ENCODE peak calls at places on chromosomes 3 and 15, in five cellular contexts. F, G, T, Y and V are unnamed samples. For H3K4me1, the result is how much of the 10 kb centered on the place peaks cover.

GRCh38 chr3:111605016-111605415 is 9.9 kb upstream of the ZBED2 start:
- DNase-seq in F (no peak), Y (no peak), T (no peak), G (no peak), V (no peak)

GRCh38 chr15:101307048-101307896 is 12.2 kb upstream of the SNRPA1 start:
- DNase-seq in Y (no peak), T (no peak), F (no peak), G (peak), V (no peak)

GRCh38 chr3:149579161-149579560 is 78.7 kb downstream of the WWTR1 start:
- DNase-seq in T (no peak), Y (no peak), F (no peak), G (no peak), V (no peak)

GRCh38 chr3:174202561-174202960 is 656.6 kb upstream of the NAALADL2 start:
- DNase-seq in T (no peak), G (no peak), Y (no peak), F (no peak), V (no peak)

GRCh38 chr3:155110996-155111901 is 31.1 kb downstream of the MME start:
- DNase-seq in T (no peak), G (no peak), Y (peak), F (no peak), V (no peak)

GRCh38 chr15:69462030-69462492 is 9.4 kb downstream of the RPLP1 start:
- DNase-seq in F (peak), G (peak), Y (no peak), T (no peak), V (peak)

GRCh38 chr3:128483657-128484403 is 9.2 kb downstream of the GATA2 start:
- DNase-seq in T (no peak), Y (no peak), G (no peak), F (no peak), V (no peak)

GRCh38 chr15:39118510-39118909 is 462.4 kb upstream of the THBS1 start:
- DNase-seq in T (no peak), Y (no peak), G (no peak), F (no peak), V (no peak)

GRCh38 chr15:98121514-98121913 is 161.0 kb downstream of the ARRDC4 start:
- DNase-seq in F (no peak), Y (no peak), T (no peak), G (no peak), V (no peak)

GRCh38 chr3:150411106-150411460 is 3.0 kb downstream of the TSC22D2 start:
- DNase-seq in F (no peak), T (no peak), G (no peak), Y (no peak), V (no peak)

GRCh38 chr3:106168941-106169340 is 300.1 kb upstream of the CBLB start:
- DNase-seq in Y (no peak), G (no peak), T (no peak), F (no peak), V (no peak)

GRCh38 chr15:53218996-53219580 is 429.0 kb upstream of the ONECUT1 start:
- DNase-seq in G (no peak), T (peak), F (no peak), Y (no peak), V (no peak)

GRCh38 chr3:128285925-128286275 is 132.6 kb downstream of the EEFSEC start:
- DNase-seq in Y (no peak), G (no peak), F (no peak), T (no peak), V (no peak)

GRCh38 chr3:64398431-64398830 is 173.2 kb upstream of the PRICKLE2 start:
- DNase-seq in F (no peak), T (no peak), G (no peak), Y (no peak), V (no peak)

GRCh38 chr3:157786618-157787017 is 283.4 kb upstream of the VEPH1 start:
- DNase-seq in Y (no peak), T (no peak), F (no peak), G (no peak), V (no peak)

GRCh38 chr3:101868534-101869464 is 19.5 kb downstream of the NFKBIZ start:
- DNase-seq in Y (no peak), G (no peak), F (peak), T (no peak), V (peak)

GRCh38 chr3:49673715-49674490 is at the start of gene APEH:
- DNase-seq in F (peak), T (peak), Y (peak), G (peak), V (peak)

GRCh38 chr3:157948605-157949383 is 157.4 kb downstream of the SHOX2 start:
- DNase-seq in T (no peak), F (no peak), Y (no peak), G (no peak), V (no peak)

GRCh38 chr3:175679582-175679981 is 820.4 kb downstream of the NAALADL2 start:
- DNase-seq in G (no peak), F (no peak), T (no peak), Y (no peak), V (no peak)

GRCh38 chr3:88168171-88168570 is 18.4 kb downstream of the C3orf38 start:
- DNase-seq in T (no peak), F (no peak), Y (no peak), G (no peak), V (no peak)

GRCh38 chr15:101193063-101193712 is 58.7 kb downstream of the CHSY1 start:
- DNase-seq in T (no peak), F (peak), G (no peak), Y (no peak), V (no peak)

GRCh38 chr3:172218350-172219323 is 179.3 kb downstream of the FNDC3B start:
- DNase-seq in Y (no peak), F (no peak), G (no peak), T (no peak), V (no peak)

GRCh38 chr15:90044916-90045371 is 43.8 kb downstream of the ZNF710 start:
- DNase-seq in T (no peak), G (no peak), F (no peak), Y (peak), V (no peak)

GRCh38 chr3:105527538-105527937 is 160.8 kb downstream of the ALCAM start:
- DNase-seq in G (no peak), T (no peak), Y (no peak), F (no peak), V (no peak)

GRCh38 chr3:172313671-172314070 is 134.6 kb downstream of the GHSR start:
- DNase-seq in T (no peak), G (no peak), Y (no peak), F (no peak), V (no peak)

GRCh38 chr3:160921020-160921635 is 165.1 kb downstream of the PPM1L start:
- DNase-seq in G (peak), F (no peak), Y (peak), T (no peak), V (no peak)

GRCh38 chr3:179513867-179514266 is 48.9 kb upstream of the ACTL6A start:
- DNase-seq in F (no peak), Y (no peak), T (peak), G (no peak), V (no peak)

GRCh38 chr3:135982922-135983581 is 17.5 kb downstream of the PPP2R3A start:
- DNase-seq in T (no peak), F (no peak), Y (no peak), G (no peak), V (no peak)

GRCh38 chr3:116443096-116443793 is 2.0 kb downstream of the LSAMP start:
- DNase-seq in F (no peak), G (no peak), Y (no peak), T (no peak), V (no peak)

GRCh38 chr15:96732704-96733103 is 402.2 kb downstream of the NR2F2 start:
- DNase-seq in G (no peak), T (no peak), F (no peak), Y (no peak), V (no peak)

GRCh38 chr3:25306066-25306465 is 122.0 kb upstream of the RARB start:
- DNase-seq in F (no peak), T (no peak), G (no peak), Y (no peak), V (no peak)

GRCh38 chr15:81327526-81327925 is 3.6 kb upstream of the STARD5 start:
- DNase-seq in Y (no peak), G (no peak), F (no peak), T (no peak), V (no peak)

GRCh38 chr3:46960801-46961200 is 15.7 kb downstream of the CCDC12 start:
- DNase-seq in F (no peak), Y (no peak), G (no peak), T (no peak), V (no peak)

GRCh38 chr3:20254268-20255117 is 68.5 kb upstream of the SGO1 start:
- DNase-seq in F (no peak), G (no peak), T (no peak), Y (no peak), V (no peak)

GRCh38 chr15:69164807-69165636 is 4.6 kb downstream of the GLCE start:
- DNase-seq in T (no peak), Y (no peak), G (no peak), F (no peak), V (no peak)

GRCh38 chr3:84772841-84773240 is 185.9 kb upstream of the CADM2 start:
- DNase-seq in Y (no peak), F (no peak), T (no peak), G (no peak), V (no peak)

GRCh38 chr15:35289029-35289617 is 204.0 kb upstream of the NANOGP8 start:
- DNase-seq in G (no peak), T (no peak), F (no peak), Y (peak), V (no peak)

GRCh38 chr15:56353740-56354139 is 11.5 kb upstream of the TEX9 start:
- DNase-seq in G (no peak), F (no peak), T (no peak), Y (no peak), V (no peak)

DNA sequence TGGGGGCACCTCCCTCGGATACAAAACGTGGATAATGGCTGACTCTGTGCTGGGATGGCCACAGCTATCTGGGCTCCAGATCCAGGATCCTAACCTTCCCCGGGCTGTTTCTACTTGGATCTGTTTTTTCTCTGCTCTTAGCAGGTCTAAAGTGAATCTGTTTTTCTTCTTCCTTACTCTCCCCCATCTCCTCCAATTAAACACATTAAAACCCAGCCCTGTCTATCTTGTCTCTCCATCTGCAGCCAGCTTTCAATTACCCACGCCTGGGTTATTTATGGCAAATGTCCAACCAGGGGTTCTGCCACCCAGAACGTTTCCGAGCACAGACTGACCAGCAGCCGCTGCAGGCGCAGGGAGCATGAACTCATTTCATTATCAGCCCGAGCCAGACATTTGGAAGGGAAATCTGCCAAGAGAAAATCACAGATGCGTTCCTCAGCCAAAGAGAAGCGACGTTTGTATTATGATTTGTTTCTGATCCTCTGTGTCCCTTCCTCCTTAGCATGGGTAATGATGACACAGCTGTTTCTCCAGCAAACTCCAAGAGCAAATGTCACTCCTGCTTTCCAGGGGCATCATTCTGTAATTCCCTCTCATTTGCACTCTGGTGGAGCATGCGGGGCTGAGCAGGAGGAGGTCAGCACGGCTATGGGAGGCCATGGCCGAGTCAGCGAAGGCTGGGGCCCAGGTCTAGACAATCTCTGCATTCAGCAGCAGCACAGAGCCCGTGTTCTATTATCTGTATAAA is 42.0 kb downstream of the UMPS start:
- DNase-seq in T (no peak), G (peak), Y (no peak), F (peak), V (no peak)
- H3K4me3 ChIP-seq in T (no peak), G (no peak), Y (no peak), F (no peak), V (no peak)

GRCh38 chr3:147404800-147405551 is 1.4 kb downstream of the ZIC4 start:
- DNase-seq in F (no peak), Y (no peak), G (peak), T (peak), V (no peak)

GRCh38 chr3:147404000-147404799 is 2.1 kb downstream of the ZIC4 start:
- DNase-seq in G (no peak), Y (no peak), F (no peak), T (no peak), V (no peak)

GRCh38 chr3:147407107-147407494 is 758 bp upstream of the ZIC4 start:
- DNase-seq in Y (no peak), G (peak), T (peak), F (no peak), V (no peak)

GRCh38 chr3:147406255-147407023 is at the start of gene ZIC4:
- DNase-seq in T (no peak), F (no peak), Y (no peak), G (peak), V (no peak)

DNA sequence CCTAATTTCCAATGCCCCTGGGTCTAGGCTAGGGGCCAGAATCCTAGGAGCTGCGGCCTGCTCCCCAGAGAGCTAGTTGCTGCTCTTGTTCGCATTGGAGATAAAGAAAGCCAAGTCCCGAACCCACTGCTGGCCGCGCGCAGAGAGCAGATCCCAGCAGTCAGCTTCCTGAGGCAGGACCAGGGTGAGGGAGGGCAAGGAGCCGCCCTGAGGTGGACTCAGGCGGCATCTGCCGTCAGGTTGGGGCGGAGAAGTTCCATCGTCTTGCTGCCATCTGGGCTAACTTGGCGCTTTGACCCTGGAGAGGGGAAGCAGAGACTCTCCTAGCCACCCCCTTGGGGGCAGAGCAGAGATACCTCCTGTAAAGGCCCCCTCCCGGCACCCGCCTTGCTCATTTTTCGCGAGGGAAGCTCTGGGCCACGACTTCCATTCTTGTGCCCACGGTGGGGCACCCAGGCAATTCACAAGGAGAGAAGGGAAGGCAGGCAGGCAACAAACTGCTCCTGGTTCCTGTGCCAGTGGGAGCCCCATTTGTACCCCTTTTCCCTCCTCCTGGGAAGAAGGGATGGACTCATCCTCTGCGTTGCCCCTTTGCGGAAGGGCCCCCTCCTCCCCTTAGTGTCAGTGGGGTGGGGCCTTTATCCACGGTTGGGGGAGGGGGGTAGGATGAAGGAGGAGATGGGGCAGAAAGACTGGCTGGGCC is 640 bp downstream of the ZIC4 start:
- DNase-seq in F (no peak), G (peak), Y (no peak), T (peak), V (no peak)
- H3K4me1 ChIP-seq in F (under half), G (under half), Y (under half), T (under half), V (under half)

DNA sequence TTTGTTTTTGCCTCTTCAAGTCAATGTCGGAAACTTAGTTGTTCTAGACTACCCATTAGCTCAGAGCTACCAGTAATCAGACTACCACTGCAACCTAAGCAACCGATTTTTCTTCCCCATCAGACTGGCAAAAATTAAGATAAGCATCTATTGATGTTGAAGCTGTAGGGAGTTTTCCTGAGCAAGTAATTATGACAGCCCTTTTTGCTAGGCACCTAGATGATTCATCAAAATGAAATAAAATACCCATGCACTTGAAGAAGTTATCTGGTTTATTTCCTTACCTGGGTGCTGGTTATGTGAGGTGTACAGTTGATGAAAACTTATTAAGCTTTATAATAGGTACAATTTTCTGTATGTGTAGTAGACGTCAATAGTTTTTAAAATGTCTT is 554 bp upstream of the COMMD4 start:
- DNase-seq in T (no peak), F (no peak), Y (no peak), G (no peak), V (no peak)
- H3K4me3 ChIP-seq in T (peak), F (peak), Y (peak), G (peak), V (peak)

GRCh38 chr15:58554758-58555157 is 123.0 kb downstream of the LIPC start:
- DNase-seq in T (no peak), F (no peak), Y (no peak), G (no peak), V (no peak)

GRCh38 chr15:58556541-58556940 is 124.8 kb downstream of the LIPC start:
- DNase-seq in T (no peak), Y (no peak), F (no peak), G (no peak), V (no peak)

GRCh38 chr15:58553365-58553918 is 121.7 kb downstream of the LIPC start:
- DNase-seq in F (no peak), Y (no peak), T (no peak), G (no peak), V (no peak)

GRCh38 chr15:58555168-58556027 is 123.6 kb downstream of the LIPC start:
- DNase-seq in T (no peak), Y (no peak), F (no peak), G (no peak), V (no peak)

GRCh38 chr15:58556028-58556361 is 124.2 kb downstream of the LIPC start:
- DNase-seq in Y (no peak), T (no peak), F (no peak), G (no peak), V (no peak)
- H3K4me1 ChIP-seq in Y (under half), T (under half), F (under half), G (under half), V (under half)

DNA sequence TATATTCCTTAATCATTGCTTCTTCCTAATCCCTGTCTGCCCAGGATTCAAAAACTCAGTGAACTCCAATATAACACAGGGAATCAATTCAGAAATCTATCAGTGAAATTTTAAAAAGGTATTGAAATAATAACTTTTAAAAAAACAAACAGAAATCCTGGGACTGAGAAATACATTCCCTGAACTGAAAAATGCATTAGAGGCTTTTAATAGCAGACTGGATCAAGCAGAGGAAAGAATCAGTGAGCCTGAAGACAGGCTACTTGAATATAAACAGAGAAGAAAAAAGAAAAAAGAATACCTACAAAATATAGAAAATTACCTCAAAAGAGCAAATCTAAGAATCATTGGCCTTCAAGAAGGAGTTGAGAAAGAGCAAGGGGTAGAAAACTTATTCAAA is 54.7 kb downstream of the CEP70 start:
- DNase-seq in G (no peak), F (no peak), Y (no peak), T (no peak), V (no peak)
- H3K4me3 ChIP-seq in G (no peak), F (no peak), Y (no peak), T (no peak), V (no peak)

GRCh38 chr3:125051205-125051604 is 4.6 kb downstream of the HEG1 start:
- DNase-seq in G (no peak), Y (no peak), F (no peak), T (no peak), V (no peak)

GRCh38 chr3:125052671-125053303 is 3.0 kb downstream of the HEG1 start:
- DNase-seq in Y (no peak), G (peak), F (no peak), T (no peak), V (no peak)

GRCh38 chr3:125051715-125052581 is 3.8 kb downstream of the HEG1 start:
- DNase-seq in T (no peak), Y (peak), F (peak), G (peak), V (peak)

GRCh38 chr3:125048282-125048681 is 7.5 kb downstream of the HEG1 start:
- DNase-seq in F (no peak), Y (no peak), T (no peak), G (no peak), V (no peak)

GRCh38 chr3:125050486-125051172 is 5.2 kb downstream of the HEG1 start:
- DNase-seq in G (no peak), T (no peak), Y (no peak), F (no peak), V (no peak)
- H3K4me1 ChIP-seq in G (half or more), T (half or more), Y (half or more), F (half or more), V (under half)

DNA sequence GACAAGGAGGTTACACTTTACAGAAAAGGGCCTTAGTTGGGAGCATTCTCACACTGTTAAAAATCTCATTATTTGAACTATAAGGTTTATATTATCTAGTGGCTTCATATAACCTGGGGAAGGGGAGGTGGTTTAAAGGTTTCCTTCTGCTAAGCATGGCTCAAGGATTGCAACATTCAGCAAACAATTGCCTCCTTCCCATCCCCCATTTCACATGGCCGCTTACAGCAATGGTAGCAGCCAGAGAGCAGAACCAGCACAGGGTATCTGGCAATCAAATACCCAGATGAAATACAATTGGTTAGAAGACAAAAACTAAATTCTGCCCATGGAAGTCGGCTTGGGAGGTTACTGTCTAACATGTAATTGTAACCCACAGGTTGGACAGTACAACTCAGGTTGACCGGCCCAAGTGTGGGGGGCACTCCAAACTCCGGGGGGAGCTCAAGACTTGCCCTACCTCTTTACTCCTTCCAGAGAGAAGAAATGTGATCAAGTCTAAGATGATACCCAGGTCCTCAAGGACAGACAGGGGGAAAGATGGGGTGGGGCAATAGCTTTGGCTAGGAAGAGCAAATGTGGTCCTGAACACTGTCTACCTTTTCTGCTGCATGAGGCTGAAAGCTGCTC is 15.5 kb downstream of the ETV5 start:
- DNase-seq in T (no peak), G (no peak), F (no peak), Y (no peak), V (no peak)
- H3K4me3 ChIP-seq in T (no peak), G (no peak), F (no peak), Y (no peak), V (no peak)